ENCODE peak calls at places on chromosome 21, in nine cellular contexts. K is PC-3, D is OCI-LY7, H is GM23338, S is HCT116, L is neural progenitor cell, Z is hepatocyte, R is GM23248, I is SK-N-SH. T is an unnamed sample. For H3K4me1, the result is how much of the 10 kb centered on the place peaks cover.

GRCh38 chr21:38721983-38722382 is 83.7 kb upstream of the ETS2 start:
- DNase-seq in K (no peak), D (no peak), H (no peak), S (no peak), L (no peak), Z (no peak), R (peak), I (no peak), T (no peak)

GRCh38 chr21:29827236-29827635 is 112.6 kb downstream of the GRIK1 start:
- DNase-seq in K (peak), D (no peak), H (no peak), S (no peak), L (no peak), Z (no peak), R (peak), I (no peak), T (no peak)

GRCh38 chr21:37338671-37339526 is 27.7 kb upstream of the DYRK1A start:
- DNase-seq in K (peak), D (no peak), H (no peak), S (peak), L (no peak), Z (peak), R (peak), I (peak), T (no peak)

GRCh38 chr21:36567216-36567917 is 87.4 kb upstream of the CLDN14 start:
- DNase-seq in K (no peak), D (no peak), H (no peak), S (no peak), L (no peak), Z (no peak), R (no peak), I (no peak), T (no peak)

GRCh38 chr21:37294674-37295073 is 27.5 kb upstream of the VPS26C start:
- DNase-seq in K (no peak), D (no peak), H (no peak), S (no peak), L (no peak), Z (no peak), R (no peak), I (no peak), T (no peak)

GRCh38 chr21:41317458-41317857 is 857 bp downstream of the FAM3B start:
- DNase-seq in K (no peak), D (no peak), H (no peak), S (no peak), L (no peak), Z (no peak), R (no peak), I (no peak), T (no peak)

GRCh38 chr21:44892536-44893277 is 19.2 kb upstream of the PTTG1IP start:
- DNase-seq in K (peak), D (peak), H (peak), S (peak), L (peak), Z (peak), R (peak), I (peak), T (peak)

GRCh38 chr21:37737996-37738395 is 178.3 kb downstream of the KCNJ6 start:
- DNase-seq in K (no peak), D (no peak), H (no peak), S (no peak), L (no peak), Z (no peak), R (no peak), I (no peak), T (no peak)

GRCh38 chr21:25036775-25037174 is 570.5 kb downstream of the MRPL39 start:
- DNase-seq in K (no peak), D (no peak), H (no peak), S (no peak), L (no peak), Z (no peak), R (no peak), I (no peak), T (no peak)

GRCh38 chr21:43799301-43799840 is 10.0 kb downstream of the RRP1 start:
- DNase-seq in K (no peak), D (no peak), H (no peak), S (no peak), L (no peak), Z (no peak), R (no peak), I (no peak), T (no peak)

GRCh38 chr21:26506951-26507350 is 66.1 kb downstream of the CYYR1 start:
- DNase-seq in K (peak), D (no peak), H (no peak), S (no peak), L (no peak), Z (peak), R (peak), I (no peak), T (no peak)

GRCh38 chr21:43690346-43690745 is 28.6 kb upstream of the PDXK start:
- DNase-seq in K (no peak), D (no peak), H (no peak), S (no peak), L (no peak), Z (no peak), R (no peak), I (no peak), T (no peak)

GRCh38 chr21:40453183-40453582 is 393.8 kb downstream of the DSCAM start:
- DNase-seq in K (no peak), D (no peak), H (no peak), S (no peak), L (no peak), Z (no peak), R (no peak), I (no peak), T (no peak)

GRCh38 chr21:45390121-45390751 is 14.7 kb upstream of the COL18A1 start:
- DNase-seq in K (no peak), D (no peak), H (no peak), S (no peak), L (no peak), Z (no peak), R (no peak), I (no peak), T (no peak)

GRCh38 chr21:39788383-39788782 is 43.4 kb downstream of the IGSF5 start:
- DNase-seq in K (peak), D (no peak), H (peak), S (peak), L (peak), Z (peak), R (peak), I (peak), T (peak)

GRCh38 chr21:27108228-27108627 is 141.3 kb upstream of the ADAMTS5 start:
- DNase-seq in K (peak), D (no peak), H (no peak), S (no peak), L (no peak), Z (no peak), R (peak), I (peak), T (no peak)

GRCh38 chr21:36150192-36150711 is 6.4 kb upstream of the DOP1B start:
- DNase-seq in K (no peak), D (peak), H (no peak), S (no peak), L (no peak), Z (no peak), R (peak), I (no peak), T (peak)

GRCh38 chr21:46078984-46079356 is 18.9 kb upstream of the COL6A2 start:
- DNase-seq in K (no peak), D (no peak), H (no peak), S (no peak), L (no peak), Z (no peak), R (peak), I (no peak), T (no peak)

GRCh38 chr21:46060596-46061061 is 37.3 kb upstream of the COL6A2 start:
- DNase-seq in K (peak), D (no peak), H (no peak), S (no peak), L (no peak), Z (peak), R (peak), I (no peak), T (no peak)

GRCh38 chr21:36005018-36005417 is 55.3 kb downstream of the SETD4 start:
- DNase-seq in K (peak), D (no peak), H (peak), S (no peak), L (no peak), Z (no peak), R (peak), I (no peak), T (no peak)

DNA sequence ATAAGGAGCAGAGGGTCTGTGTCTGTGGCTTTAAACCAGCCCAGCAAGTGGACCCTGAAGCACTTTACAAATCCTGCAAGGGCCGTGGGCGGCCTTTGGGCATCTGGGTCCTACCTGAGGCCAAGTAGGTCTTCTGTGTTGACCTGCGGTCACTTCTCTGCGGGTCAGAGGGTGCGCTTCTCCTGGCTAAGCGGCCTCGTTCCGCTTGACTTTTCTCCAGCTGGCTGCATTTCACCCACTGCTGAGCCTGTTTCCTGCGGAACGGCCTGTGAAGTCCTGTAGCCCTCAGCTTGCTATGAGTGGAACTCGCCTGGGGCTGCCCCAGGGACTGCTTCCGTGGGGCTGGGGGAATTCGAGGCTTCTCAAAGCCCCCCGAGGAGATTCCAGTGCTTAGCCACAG is 43.3 kb downstream of the SLC37A1 start:
- DNase-seq in K (no peak), D (peak), H (no peak), S (no peak), L (no peak), Z (no peak), R (no peak), I (no peak), T (no peak)
- TF ChIP-seq EZH2phosphoT487 in K (no peak), D (no peak), H (no peak), S (no peak), L (no peak), Z (no peak), R (no peak), I (no peak), T (no peak)

GRCh38 chr21:34841154-34841553 is 172.4 kb downstream of the CLIC6 start:
- DNase-seq in K (no peak), D (no peak), H (no peak), S (no peak), L (no peak), Z (no peak), R (no peak), I (no peak), T (no peak)
- H3K4me1 ChIP-seq in K (under half), D (under half), H (under half), S (half or more), L (under half), Z (under half), R (half or more), I (under half), T (under half)

DNA sequence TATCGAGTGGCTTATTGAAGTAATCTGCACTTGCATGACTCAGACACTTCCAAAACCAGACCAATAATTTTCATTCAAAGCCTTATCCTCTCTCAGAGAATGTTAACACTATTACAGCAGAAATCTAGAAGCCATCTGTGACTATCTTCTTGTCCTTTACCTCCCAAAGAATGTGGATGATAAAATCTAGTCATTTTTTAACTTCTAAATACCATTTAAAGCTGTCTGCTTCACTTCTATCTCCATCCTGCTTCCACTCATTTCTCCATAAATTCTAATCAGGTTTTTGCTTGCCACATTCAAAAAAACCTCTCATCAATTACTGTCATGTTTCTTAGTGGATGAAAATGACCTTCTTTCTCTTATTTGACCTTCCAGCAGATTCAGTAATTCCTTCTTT is 1999.5 kb downstream of the MRPL39 start:
- DNase-seq in K (no peak), D (no peak), H (no peak), S (no peak), L (no peak), Z (no peak), R (no peak), I (no peak), T (no peak)
- TF ChIP-seq EZH2phosphoT487 in K (no peak), D (no peak), H (no peak), S (no peak), L (no peak), Z (no peak), R (no peak), I (no peak), T (no peak)

GRCh38 chr21:42668620-42669019 is 15.2 kb downstream of the PDE9A start:
- DNase-seq in K (no peak), D (no peak), H (no peak), S (no peak), L (no peak), Z (no peak), R (no peak), I (no peak), T (no peak)

GRCh38 chr21:42668193-42668592 is 14.8 kb downstream of the PDE9A start:
- DNase-seq in K (no peak), D (no peak), H (no peak), S (no peak), L (no peak), Z (no peak), R (no peak), I (no peak), T (no peak)

GRCh38 chr21:42665484-42665883 is 12.1 kb downstream of the PDE9A start:
- DNase-seq in K (no peak), D (no peak), H (no peak), S (no peak), L (no peak), Z (no peak), R (no peak), I (no peak), T (no peak)

GRCh38 chr21:42666023-42666747 is 12.8 kb downstream of the PDE9A start:
- DNase-seq in K (peak), D (peak), H (peak), S (no peak), L (no peak), Z (no peak), R (peak), I (peak), T (no peak)

DNA sequence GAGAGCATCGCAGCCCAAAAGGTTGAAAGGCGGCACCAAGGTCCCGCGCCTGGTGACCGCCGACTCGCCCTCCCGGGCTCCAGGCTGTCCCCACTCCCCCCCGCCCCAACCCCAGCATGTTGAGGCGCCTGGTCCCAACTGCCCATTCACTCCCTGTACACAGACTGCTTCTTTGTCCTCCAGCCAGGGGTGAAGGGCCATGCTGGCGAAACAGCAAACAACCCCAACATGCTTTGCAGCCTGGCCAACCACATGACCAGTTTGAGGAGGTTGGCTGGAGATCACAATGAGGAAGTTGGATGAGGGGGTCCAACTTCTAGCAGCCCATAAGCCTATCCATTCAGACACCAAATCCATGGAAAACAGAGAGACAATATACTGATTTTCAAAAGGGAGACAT is 13.5 kb downstream of the PDE9A start:
- DNase-seq in K (no peak), D (no peak), H (no peak), S (no peak), L (no peak), Z (no peak), R (no peak), I (no peak), T (no peak)
- H3K4me1 ChIP-seq in K (under half), D (half or more), H (under half), S (under half), L (under half), Z (under half), R (under half), I (under half), T (under half)

GRCh38 chr21:33244082-33244780 is 14.5 kb downstream of the IFNAR2 start:
- DNase-seq in K (no peak), D (no peak), H (no peak), S (no peak), L (peak), Z (no peak), R (no peak), I (no peak), T (no peak)
- TF ChIP-seq EZH2phosphoT487 in K (no peak), D (no peak), H (no peak), S (no peak), L (no peak), Z (no peak), R (no peak), I (no peak), T (no peak)

T was measured in MM.1S.